ENCODE peak calls at places on chromosomes 1 and 21, in ten cellular contexts. X, E, Z, I, W, A, U, M, C and T are unnamed samples.

GRCh38 chr1:153288634-153289275 is 24.0 kb downstream of the PGLYRP3 start:
- DNase-seq in I (no peak), E (no peak), U (no peak), A (peak), X (peak), W (no peak), C (peak), Z (peak), M (no peak), T (peak)

GRCh38 chr1:213425631-213426030 is 374.6 kb downstream of the RPS6KC1 start:
- DNase-seq in I (no peak), Z (no peak), A (no peak), E (no peak), W (no peak), C (no peak), X (no peak), U (no peak), M (no peak), T (no peak)

GRCh38 chr1:174942547-174943255 is 57.0 kb upstream of the CACYBP start:
- DNase-seq in Z (no peak), M (no peak), X (peak), I (no peak), E (peak), A (no peak), U (no peak), W (no peak), C (no peak), T (no peak)

GRCh38 chr1:72050551-72050950 is 231.8 kb downstream of the NEGR1 start:
- DNase-seq in A (no peak), M (no peak), X (no peak), I (no peak), Z (no peak), C (no peak), U (no peak), E (no peak), W (no peak), T (no peak)

GRCh38 chr1:16017461-16018303 is at the start of gene HSPB7:
- DNase-seq in M (peak), U (no peak), X (no peak), C (no peak), Z (no peak), W (peak), E (peak), A (peak), I (peak), T (peak)

GRCh38 chr1:34113887-34114286 is 51.1 kb downstream of the CSMD2 start:
- DNase-seq in X (peak), I (no peak), A (peak), E (peak), M (no peak), W (no peak), Z (no peak), C (peak), U (no peak), T (peak)

GRCh38 chr1:180962178-180962577 is 49.5 kb downstream of the KIAA1614 start:
- DNase-seq in A (no peak), E (no peak), W (no peak), M (no peak), I (no peak), Z (no peak), U (no peak), X (no peak), C (peak), T (no peak)

GRCh38 chr1:207362962-207363858 is 41.7 kb downstream of the CD55 start:
- DNase-seq in W (no peak), U (no peak), C (peak), M (no peak), X (peak), A (no peak), E (peak), Z (no peak), I (no peak), T (no peak)

GRCh38 chr1:8782001-8782620 is 35.3 kb downstream of the RERE start:
- DNase-seq in Z (no peak), C (no peak), E (no peak), I (no peak), W (no peak), A (no peak), X (no peak), U (no peak), M (no peak), T (no peak)

GRCh38 chr1:3740752-3741151 is 11.5 kb upstream of the CCDC27 start:
- DNase-seq in I (no peak), U (no peak), Z (no peak), X (no peak), C (no peak), E (no peak), M (no peak), W (no peak), A (no peak), T (no peak)
- TF ChIP-seq CTCF in I (no peak), U (no peak), Z (no peak), X (no peak), C (no peak), E (no peak), M (no peak), W (no peak), A (no peak), T (no peak)

DNA sequence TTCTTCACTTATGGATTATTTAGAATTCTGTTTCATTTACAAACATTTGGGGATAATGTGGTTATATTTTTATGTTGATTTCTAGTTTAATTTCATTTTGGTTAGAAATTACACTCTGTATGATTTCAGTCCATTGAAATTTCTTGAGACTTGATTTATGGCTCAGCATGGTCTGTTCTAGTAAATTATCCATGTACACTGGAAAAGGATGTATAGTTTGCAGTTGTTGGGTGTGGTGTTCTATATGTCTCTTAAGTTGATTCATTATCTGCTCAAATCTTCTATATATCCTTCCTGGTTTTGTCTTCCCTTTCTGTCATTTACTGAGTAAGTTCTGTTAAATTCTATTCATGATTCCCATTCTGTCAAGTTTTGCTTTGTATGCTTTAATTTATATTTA is 52.3 kb downstream of the RAP1A start:
- DNase-seq in U (no peak), M (no peak), A (no peak), Z (no peak), W (no peak), X (no peak), C (no peak), E (no peak), I (no peak), T (no peak)
- H3K4me3 ChIP-seq in U (no peak), M (no peak), A (no peak), Z (no peak), W (no peak), X (no peak), C (no peak), E (no peak), I (no peak), T (no peak)

DNA sequence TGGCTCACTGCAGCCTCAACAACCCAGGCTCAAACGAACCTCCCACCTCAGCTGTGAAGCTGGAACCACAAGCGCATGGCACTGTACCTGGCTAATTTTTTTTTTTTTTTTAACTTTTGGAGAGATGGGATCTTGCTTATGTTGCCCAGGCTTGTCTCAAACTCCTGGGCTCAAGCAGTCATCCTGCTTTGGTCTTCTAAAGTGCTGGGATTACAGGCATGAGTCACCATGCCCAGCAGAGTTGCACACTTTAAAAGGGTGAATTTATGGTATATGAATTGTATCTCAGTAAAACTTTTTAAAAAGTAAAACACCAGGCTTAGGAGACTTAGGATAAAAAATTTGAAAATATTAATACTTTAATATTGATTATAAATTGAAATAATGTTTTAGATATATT is 99.1 kb downstream of the CLEC20A start:
- DNase-seq in C (peak), U (no peak), I (no peak), Z (no peak), X (no peak), A (no peak), E (peak), M (no peak), W (no peak), T (no peak)
- TF ChIP-seq CTCF in C (no peak), U (no peak), I (no peak), Z (no peak), X (no peak), A (no peak), E (no peak), M (no peak), W (no peak), T (no peak)

GRCh38 chr1:3775248-3775497 is 2.6 kb downstream of the SMIM1 start:
- DNase-seq in Z (no peak), E (no peak), A (no peak), X (no peak), M (no peak), I (no peak), U (no peak), W (no peak), C (no peak), T (no peak)
- H3K4me3 ChIP-seq in Z (no peak), E (no peak), A (no peak), X (no peak), M (no peak), I (no peak), U (no peak), W (no peak), C (no peak), T (no peak)

GRCh38 chr21:41931041-41931451 is 22.8 kb downstream of the C2CD2 start:
- DNase-seq in I (no peak), U (no peak), W (no peak), Z (no peak), E (peak), M (no peak), A (no peak), X (no peak), C (peak), T (no peak)

GRCh38 chr21:41932576-41933258 is 21.1 kb downstream of the C2CD2 start:
- DNase-seq in A (no peak), X (peak), C (peak), U (no peak), I (no peak), E (peak), W (peak), Z (no peak), M (no peak), T (no peak)

GRCh38 chr21:41933259-41934079 is 20.3 kb downstream of the C2CD2 start:
- DNase-seq in A (no peak), C (peak), W (peak), X (no peak), M (no peak), U (no peak), E (peak), Z (no peak), I (no peak), T (no peak)

GRCh38 chr21:41929248-41929647 is 24.6 kb downstream of the C2CD2 start:
- DNase-seq in A (no peak), X (no peak), E (no peak), U (no peak), Z (peak), C (no peak), W (no peak), I (no peak), M (no peak), T (no peak)

DNA sequence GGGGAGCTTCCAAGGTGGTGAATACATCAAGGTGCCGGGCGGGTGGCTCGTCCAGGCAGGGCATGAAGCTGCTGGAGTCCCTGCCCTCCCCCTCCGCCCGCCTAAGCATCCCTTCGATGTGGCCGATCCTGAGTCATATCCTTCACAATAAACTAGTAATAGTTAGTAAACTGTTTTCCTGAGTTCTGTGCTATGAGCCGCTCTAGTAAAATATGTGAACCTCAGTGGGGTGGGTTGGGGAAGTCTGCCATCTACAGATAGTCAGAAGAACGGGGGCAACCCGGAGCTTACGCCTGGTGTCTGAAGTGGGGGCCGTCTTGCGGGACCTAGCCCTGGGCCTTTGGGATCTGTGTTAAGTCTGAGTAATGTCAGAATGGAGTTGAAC is 21.6 kb downstream of the C2CD2 start:
- DNase-seq in E (peak), A (no peak), U (no peak), M (no peak), W (no peak), Z (no peak), X (no peak), I (no peak), C (peak), T (no peak)
- TF ChIP-seq CTCF in E (peak), A (no peak), U (no peak), M (no peak), W (no peak), Z (no peak), X (no peak), I (no peak), C (peak), T (no peak)

GRCh38 chr1:80036690-80037432 is 1030.3 kb upstream of the ADGRL4 start:
- DNase-seq in A (no peak), E (peak), Z (no peak), M (no peak), C (no peak), I (no peak), X (no peak), W (no peak), U (no peak), T (no peak)
- H3K4me3 ChIP-seq in A (no peak), E (no peak), Z (no peak), M (no peak), C (no peak), I (no peak), X (no peak), W (no peak), U (no peak), T (no peak)

GRCh38 chr1:30845891-30846290 is 62.7 kb downstream of the SDC3 start:
- DNase-seq in E (no peak), U (no peak), X (no peak), C (no peak), W (no peak), Z (no peak), I (no peak), M (no peak), A (peak), T (no peak)
- TF ChIP-seq CTCF in E (peak), U (no peak), X (no peak), C (no peak), W (no peak), Z (no peak), I (no peak), M (no peak), A (peak), T (no peak)